ENCODE peak calls at places on chromosomes 5 and 9, in five cellular contexts. L is A549, X is IMR-90, N is thyroid gland, B is heart left ventricle. D is an unnamed sample. For H3K4me1, the result is how much of the 10 kb centered on the place peaks cover.

GRCh38 chr5:141960018-141960417 is 2.0 kb upstream of the PCDH12 start:
- DNase-seq in L (no peak), X (no peak), N (no peak), B (peak), D (no peak)

GRCh38 chr5:99019812-99020697 is 91.2 kb upstream of the CHD1 start:
- DNase-seq in L (peak), X (peak), N (no peak), B (no peak), D (no peak)

GRCh38 chr9:123544007-123544827 is 188.2 kb downstream of the CRB2 start:
- DNase-seq in L (peak), X (peak), N (no peak), B (no peak), D (no peak)

GRCh38 chr5:67792891-67793290 is 422.7 kb upstream of the PIK3R1 start:
- DNase-seq in L (no peak), X (no peak), N (no peak), B (no peak), D (no peak)

GRCh38 chr5:10530601-10531320 is 33.1 kb upstream of the ANKRD33B start:
- DNase-seq in L (no peak), X (no peak), N (no peak), B (no peak), D (no peak)

GRCh38 chr5:158923799-158924551 is 175.7 kb downstream of the EBF1 start:
- DNase-seq in L (no peak), X (no peak), N (no peak), B (no peak), D (no peak)

GRCh38 chr9:18811171-18811570 is 221.8 kb downstream of the SAXO1 start:
- DNase-seq in L (no peak), X (no peak), N (no peak), B (no peak), D (no peak)

GRCh38 chr5:152349683-152350526 is 55.2 kb downstream of the NMUR2 start:
- DNase-seq in L (peak), X (peak), N (peak), B (peak), D (peak)

GRCh38 chr5:161847896-161848510 is at the start of gene GABRA1:
- DNase-seq in L (no peak), X (no peak), N (no peak), B (no peak), D (no peak)

GRCh38 chr5:44664711-44665100 is 144.0 kb upstream of the MRPS30 start:
- DNase-seq in L (no peak), X (no peak), N (no peak), B (no peak), D (no peak)

GRCh38 chr5:37900692-37901091 is 60.9 kb upstream of the GDNF start:
- DNase-seq in L (peak), X (peak), N (peak), B (peak), D (peak)

GRCh38 chr5:38453506-38453905 is 102.9 kb downstream of the LIFR start:
- DNase-seq in L (no peak), X (no peak), N (no peak), B (no peak), D (no peak)

GRCh38 chr9:129145316-129145715 is 32.7 kb downstream of the IER5L start:
- DNase-seq in L (no peak), X (no peak), N (peak), B (no peak), D (no peak)

GRCh38 chr9:35561468-35562261 is 43.4 kb upstream of the TESK1 start:
- DNase-seq in L (no peak), X (no peak), N (no peak), B (no peak), D (no peak)

GRCh38 chr5:61289669-61290363 is 42.2 kb upstream of the ZSWIM6 start:
- DNase-seq in L (no peak), X (no peak), N (no peak), B (no peak), D (no peak)

GRCh38 chr9:23769307-23769935 is 56.6 kb downstream of the ELAVL2 start:
- DNase-seq in L (no peak), X (peak), N (no peak), B (no peak), D (no peak)

GRCh38 chr9:107739601-107740082 is 250.1 kb upstream of the KLF4 start:
- DNase-seq in L (no peak), X (peak), N (peak), B (peak), D (no peak)

GRCh38 chr9:120235081-120235480 is 344.9 kb downstream of the CDK5RAP2 start:
- DNase-seq in L (no peak), X (no peak), N (no peak), B (no peak), D (no peak)

GRCh38 chr5:55533806-55534435 is 843 bp downstream of the PLPP1 start:
- DNase-seq in L (peak), X (peak), N (peak), B (no peak), D (peak)

DNA sequence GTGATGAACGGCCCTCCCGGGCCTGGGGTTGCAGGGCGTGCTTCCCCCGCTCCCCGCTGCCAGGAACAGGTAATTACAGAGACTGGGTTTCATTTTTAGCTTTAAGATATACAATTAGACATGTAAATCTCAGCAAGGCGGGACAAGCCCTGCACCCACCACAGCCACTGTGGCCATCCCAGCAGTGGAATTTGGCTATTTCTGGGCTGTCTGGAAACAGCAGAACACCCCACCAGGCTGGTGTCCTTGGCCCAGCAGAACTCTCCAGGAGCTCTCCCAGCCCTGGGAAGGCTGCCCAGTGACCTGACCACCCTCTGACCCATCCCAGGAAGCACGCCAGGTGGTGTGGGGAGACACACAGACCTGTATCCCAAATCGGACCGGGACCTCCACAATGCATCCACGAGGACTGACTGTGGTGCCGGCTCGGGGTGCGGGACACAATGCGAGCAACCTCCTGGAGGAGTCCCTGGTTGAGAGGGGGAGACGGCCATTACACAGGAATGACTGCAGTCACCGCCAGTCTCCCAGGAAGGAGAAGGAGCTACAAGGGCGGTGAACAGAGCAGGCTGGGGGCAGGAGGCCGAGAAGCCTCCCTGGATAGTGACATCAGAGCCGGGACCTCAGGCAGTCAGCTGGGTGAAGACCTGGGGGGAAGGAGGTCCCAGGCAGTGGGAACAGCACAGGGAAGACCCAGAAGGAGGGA is 17.3 kb downstream of the EEIG1 start:
- DNase-seq in L (no peak), X (no peak), N (no peak), B (peak), D (no peak)
- H3K4me1 ChIP-seq in L (half or more), X (under half), N (under half), B (under half), D (half or more)

GRCh38 chr9:14616188-14616982 is 76.8 kb downstream of the ZDHHC21 start:
- DNase-seq in L (peak), X (peak), N (no peak), B (no peak), D (no peak)
- H3K27ac ChIP-seq in L (no peak), X (no peak), N (no peak), B (no peak), D (no peak)

GRCh38 chr9:37187269-37187668 is 66.9 kb downstream of the ZCCHC7 start:
- DNase-seq in L (no peak), X (no peak), N (no peak), B (no peak), D (no peak)
- TF ChIP-seq POLR2A in L (no peak), X (no peak), N (no peak), B (no peak), D (no peak)

GRCh38 chr5:172906436-172906835 is 52.8 kb upstream of the RPL26L1 start:
- DNase-seq in L (no peak), X (peak), N (no peak), B (no peak), D (no peak)

GRCh38 chr5:172904312-172904642 is 54.9 kb upstream of the RPL26L1 start:
- DNase-seq in L (no peak), X (no peak), N (no peak), B (no peak), D (no peak)

GRCh38 chr5:172905771-172906170 is 53.5 kb upstream of the RPL26L1 start:
- DNase-seq in L (no peak), X (no peak), N (no peak), B (no peak), D (no peak)

GRCh38 chr5:172904643-172905345 is 54.4 kb upstream of the RPL26L1 start:
- DNase-seq in L (peak), X (peak), N (peak), B (peak), D (peak)

GRCh38 chr5:172905346-172905756 is 53.9 kb upstream of the RPL26L1 start:
- DNase-seq in L (no peak), X (no peak), N (no peak), B (no peak), D (no peak)
- H3K4me1 ChIP-seq in L (half or more), X (half or more), N (under half), B (under half), D (half or more)

GRCh38 chr5:79263290-79263689 is 27.4 kb downstream of the JMY start:
- DNase-seq in L (no peak), X (no peak), N (peak), B (no peak), D (no peak)
- H3K27ac ChIP-seq in L (no peak), X (no peak), N (no peak), B (no peak), D (no peak)

GRCh38 chr9:75086443-75087278 is 1.3 kb downstream of the NMRK1 start:
- DNase-seq in L (no peak), X (no peak), N (peak), B (no peak), D (peak)
- TF ChIP-seq POLR2A in L (no peak), X (no peak), N (no peak), B (no peak), D (no peak)

D was measured in body of pancreas.